ENCODE peak calls at places on chromosomes 7 and 10, in four cellular contexts. One of them, this sample, is unnamed.
A peak's percentile ranks its signal among the peaks of the same experiment; 100 is the strongest.

GRCh38 chr10:117342638-117343037 is 32.6 kb downstream of the PDZD8 start:
- DNase-seq in effector memory CD8-positive, alpha-beta T cell: no peak
- DNase-seq in amniotic stem cell: peak; percentile 27
- DNase-seq in nucleus accumbens: no peak
- DNase-seq in this sample: no peak

GRCh38 chr10:47449102-47449978 is 34.6 kb downstream of the ANXA8 start:
- DNase-seq in effector memory CD8-positive, alpha-beta T cell: no peak
- DNase-seq in amniotic stem cell: no peak
- DNase-seq in nucleus accumbens: peak; percentile 57
- DNase-seq in this sample: no peak

GRCh38 chr7:52720856-52721255 is 314.6 kb upstream of the POM121L12 start:
- DNase-seq in amniotic stem cell: no peak
- DNase-seq in effector memory CD8-positive, alpha-beta T cell: no peak
- DNase-seq in nucleus accumbens: no peak
- DNase-seq in this sample: no peak

GRCh38 chr10:69861251-69862240 is 59.8 kb downstream of the COL13A1 start:
- DNase-seq in effector memory CD8-positive, alpha-beta T cell: no peak
- DNase-seq in amniotic stem cell: peak; percentile 47
- DNase-seq in nucleus accumbens: no peak
- DNase-seq in this sample: no peak

GRCh38 chr10:66642217-66642616 is 283.6 kb upstream of the LRRTM3 start:
- DNase-seq in amniotic stem cell: no peak
- DNase-seq in effector memory CD8-positive, alpha-beta T cell: no peak
- DNase-seq in nucleus accumbens: no peak
- DNase-seq in this sample: no peak

GRCh38 chr10:33546031-33546430 is 211.6 kb upstream of the NRP1 start:
- DNase-seq in nucleus accumbens: no peak
- DNase-seq in effector memory CD8-positive, alpha-beta T cell: no peak
- DNase-seq in amniotic stem cell: no peak
- DNase-seq in this sample: no peak

GRCh38 chr10:58740620-58741369 is 228.1 kb downstream of the BICC1 start:
- DNase-seq in effector memory CD8-positive, alpha-beta T cell: no peak
- DNase-seq in nucleus accumbens: no peak
- DNase-seq in amniotic stem cell: no peak
- DNase-seq in this sample: no peak

GRCh38 chr7:32518534-32519140 is 23.3 kb downstream of the AVL9 start:
- DNase-seq in effector memory CD8-positive, alpha-beta T cell: no peak
- DNase-seq in nucleus accumbens: no peak
- DNase-seq in amniotic stem cell: no peak
- DNase-seq in this sample: no peak

GRCh38 chr10:86017841-86018734 is 348.5 kb downstream of the GRID1 start:
- DNase-seq in effector memory CD8-positive, alpha-beta T cell: no peak
- DNase-seq in nucleus accumbens: peak; percentile 33
- DNase-seq in amniotic stem cell: no peak
- DNase-seq in this sample: no peak

GRCh38 chr7:156892086-156892800 is 740 bp downstream of the LMBR1 start:
- DNase-seq in effector memory CD8-positive, alpha-beta T cell: peak; percentile 60
- DNase-seq in nucleus accumbens: no peak
- DNase-seq in amniotic stem cell: no peak
- DNase-seq in this sample: peak; percentile 39

GRCh38 chr7:36032362-36032818 is 120.7 kb upstream of the EEPD1 start:
- DNase-seq in amniotic stem cell: no peak
- DNase-seq in effector memory CD8-positive, alpha-beta T cell: no peak
- DNase-seq in nucleus accumbens: no peak
- DNase-seq in this sample: no peak

GRCh38 chr7:99357701-99358490 is 16.6 kb upstream of the ARPC1B start:
- DNase-seq in amniotic stem cell: no peak
- DNase-seq in effector memory CD8-positive, alpha-beta T cell: no peak
- DNase-seq in nucleus accumbens: peak; percentile 68
- DNase-seq in this sample: no peak

GRCh38 chr7:79820387-79820786 is 314.2 kb upstream of the GNAI1 start:
- DNase-seq in effector memory CD8-positive, alpha-beta T cell: no peak
- DNase-seq in amniotic stem cell: no peak
- DNase-seq in nucleus accumbens: no peak
- DNase-seq in this sample: no peak

GRCh38 chr10:113746188-113746950 is 5.1 kb upstream of the PLEKHS1 start:
- DNase-seq in nucleus accumbens: no peak
- DNase-seq in amniotic stem cell: no peak
- DNase-seq in effector memory CD8-positive, alpha-beta T cell: no peak
- DNase-seq in this sample: no peak